ENCODE peak calls at places on chromosomes 7 and 10, in four cellular contexts. G, U, V and O are unnamed samples.

GRCh38 chr10:29240991-29241660 is 47.7 kb upstream of the LYZL1 start:
- DNase-seq in V (no peak), G (peak), U (no peak), O (no peak)

GRCh38 chr7:122132341-122132740 is 11.7 kb downstream of the AASS start:
- DNase-seq in U (no peak), V (no peak), G (no peak), O (peak)

GRCh38 chr10:113693348-113693747 is 13.6 kb downstream of the CASP7 start:
- DNase-seq in V (no peak), U (no peak), G (no peak), O (no peak)

GRCh38 chr10:36494386-36494785 is 631.0 kb upstream of the ANKRD30A start:
- DNase-seq in G (peak), U (no peak), V (no peak), O (peak)

GRCh38 chr7:96346291-96346953 is 24.5 kb upstream of the SLC25A13 start:
- DNase-seq in G (no peak), U (no peak), V (no peak), O (no peak)

GRCh38 chr7:34091330-34091917 is 186.1 kb downstream of the BMPER start:
- DNase-seq in G (no peak), U (no peak), V (no peak), O (peak)

GRCh38 chr7:128404826-128405344 is 4.9 kb downstream of the IMPDH1 start:
- DNase-seq in V (no peak), U (no peak), G (no peak), O (no peak)

GRCh38 chr7:82859106-82859850 is 303.4 kb downstream of the PCLO start:
- DNase-seq in G (no peak), U (no peak), V (no peak), O (peak)

GRCh38 chr7:95723583-95724180 is 48.7 kb upstream of the DYNC1I1 start:
- DNase-seq in V (no peak), G (no peak), U (no peak), O (peak)

GRCh38 chr7:122901250-122901649 is 15.0 kb upstream of the CADPS2 start:
- DNase-seq in U (no peak), G (no peak), V (no peak), O (no peak)

GRCh38 chr10:54133201-54133600 is 667.8 kb downstream of the PCDH15 start:
- DNase-seq in V (no peak), G (no peak), U (no peak), O (no peak)

GRCh38 chr7:158052381-158053095 is 535.1 kb downstream of the PTPRN2 start:
- DNase-seq in V (no peak), U (no peak), G (no peak), O (no peak)

GRCh38 chr10:30639946-30640786 is 10.6 kb upstream of the LYZL2 start:
- DNase-seq in U (no peak), V (no peak), G (no peak), O (peak)

GRCh38 chr10:79927111-79927828 is 21.6 kb downstream of the SFTPD start:
- DNase-seq in U (no peak), V (peak), G (no peak), O (no peak)

GRCh38 chr7:44133295-44133694 is 7.8 kb downstream of the MYL7 start:
- DNase-seq in G (no peak), U (no peak), V (no peak), O (no peak)

GRCh38 chr10:44209806-44210205 is 175.1 kb downstream of the CXCL12 start:
- DNase-seq in V (no peak), G (no peak), U (no peak), O (no peak)

GRCh38 chr7:8120390-8121058 is 141.4 kb downstream of the ICA1 start:
- DNase-seq in G (no peak), U (no peak), V (no peak), O (no peak)

GRCh38 chr10:62652114-62652513 is 152.4 kb upstream of the ADO start:
- DNase-seq in G (no peak), U (no peak), V (no peak), O (no peak)

GRCh38 chr10:114166053-114166452 is 8.0 kb downstream of the CCDC186 start:
- DNase-seq in V (no peak), U (no peak), G (no peak), O (peak)

GRCh38 chr7:106285051-106285800 is 443 bp upstream of the NAMPT start:
- DNase-seq in V (peak), G (peak), U (peak), O (peak)

GRCh38 chr7:158865462-158865922 is 9.1 kb downstream of the DYNC2I1 start:
- DNase-seq in G (no peak), V (no peak), U (no peak), O (no peak)

GRCh38 chr7:80412842-80413241 is 99.0 kb downstream of the GNAT3 start:
- DNase-seq in G (no peak), U (no peak), V (no peak), O (peak)

GRCh38 chr7:132996581-132997242 is 85.2 kb downstream of the CHCHD3 start:
- DNase-seq in U (no peak), V (no peak), G (no peak), O (no peak)

GRCh38 chr10:108411181-108411580 is 1246.7 kb upstream of the SORCS1 start:
- DNase-seq in U (no peak), V (no peak), G (no peak), O (no peak)

GRCh38 chr10:50388181-50388580 is 136.9 kb upstream of the ASAH2 start:
- DNase-seq in U (no peak), V (no peak), G (no peak), O (no peak)

GRCh38 chr7:23462846-23463245 is 7.4 kb downstream of the IGF2BP3 start:
- DNase-seq in V (no peak), G (no peak), U (no peak), O (peak)

DNA sequence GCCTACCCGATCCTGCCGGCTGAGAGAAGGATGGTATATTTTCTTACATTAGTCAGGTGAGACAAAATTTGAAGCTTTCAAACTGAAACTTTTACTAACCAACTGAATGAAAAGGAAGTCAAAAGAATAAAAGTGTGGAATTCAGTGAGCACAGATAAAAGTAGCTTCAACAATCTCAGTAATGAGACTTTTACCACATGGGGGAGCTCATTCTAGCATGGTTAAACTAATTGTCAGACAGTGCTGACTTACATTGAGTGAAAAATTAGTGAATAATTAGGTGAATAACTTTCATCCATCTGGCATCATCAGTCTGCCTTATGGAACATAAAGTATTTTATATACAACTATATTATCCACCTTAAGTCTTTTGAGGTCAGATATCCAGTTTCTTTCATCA is 8.4 kb downstream of the FAM237B start:
- DNase-seq in U (no peak), G (no peak), V (no peak), O (peak)
- TF ChIP-seq CTCF in U (no peak), G (no peak), V (no peak), O (peak)

GRCh38 chr7:51352174-51353145 is 35.9 kb upstream of the COBL start:
- DNase-seq in G (no peak), U (no peak), V (no peak), O (no peak)
- TF ChIP-seq CTCF in G (no peak), U (no peak), V (no peak), O (no peak)

GRCh38 chr7:50982626-50983025 is 199.9 kb upstream of the GRB10 start:
- DNase-seq in V (no peak), G (no peak), U (no peak), O (no peak)
- TF ChIP-seq CTCF in V (no peak), G (no peak), U (no peak), O (no peak)

GRCh38 chr7:13181221-13181620 is 493.8 kb downstream of the ARL4A start:
- DNase-seq in U (no peak), G (no peak), V (no peak), O (peak)

GRCh38 chr7:13179775-13180448 is 492.5 kb downstream of the ARL4A start:
- DNase-seq in V (no peak), G (no peak), U (no peak), O (peak)

GRCh38 chr7:13179011-13179574 is 491.7 kb downstream of the ARL4A start:
- DNase-seq in U (no peak), V (no peak), G (no peak), O (peak)
- TF ChIP-seq CTCF in U (no peak), V (peak), G (no peak), O (peak)

DNA sequence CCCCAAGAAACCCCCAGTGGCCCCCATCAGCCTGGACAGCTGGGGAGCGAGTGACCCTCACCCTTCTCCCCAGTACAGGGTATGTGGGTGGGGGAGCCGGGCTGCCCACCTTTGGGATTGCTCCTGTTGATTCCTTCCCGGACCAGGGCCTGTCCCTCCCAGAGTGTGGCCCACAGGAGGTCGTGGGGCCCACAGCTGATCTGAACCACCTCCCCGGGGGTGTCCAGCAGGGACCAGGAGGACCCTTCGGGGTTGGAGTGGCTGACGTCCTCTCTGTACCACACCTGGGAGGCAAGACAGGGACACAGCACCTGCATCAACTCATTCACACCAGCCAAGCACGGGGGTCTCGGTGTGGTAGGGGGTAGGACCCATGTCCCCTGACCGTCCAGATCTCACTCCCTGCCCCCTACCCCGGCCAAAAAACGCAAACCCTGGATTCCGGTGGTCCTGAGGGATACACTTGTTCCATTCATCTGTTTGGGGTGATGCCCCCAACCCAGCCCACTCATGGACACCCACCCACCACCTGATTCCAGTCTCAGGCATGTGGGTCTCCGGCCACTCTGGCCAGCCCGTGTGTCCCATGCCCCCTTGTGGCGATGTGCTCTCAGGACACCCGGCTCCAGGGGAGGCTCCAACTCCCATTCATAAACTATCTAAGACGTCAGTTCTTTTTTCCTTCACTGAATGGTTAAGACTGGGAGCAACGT is 10.9 kb downstream of the TECPR1 start:
- DNase-seq in U (no peak), V (no peak), G (no peak), O (peak)
- TF ChIP-seq CTCF in U (peak), V (peak), G (no peak), O (peak)

GRCh38 chr7:100428199-100428966 is at the start of gene ZCWPW1:
- DNase-seq in G (peak), U (peak), V (peak), O (peak)
- TF ChIP-seq CTCF in G (peak), U (no peak), V (no peak), O (no peak)

DNA sequence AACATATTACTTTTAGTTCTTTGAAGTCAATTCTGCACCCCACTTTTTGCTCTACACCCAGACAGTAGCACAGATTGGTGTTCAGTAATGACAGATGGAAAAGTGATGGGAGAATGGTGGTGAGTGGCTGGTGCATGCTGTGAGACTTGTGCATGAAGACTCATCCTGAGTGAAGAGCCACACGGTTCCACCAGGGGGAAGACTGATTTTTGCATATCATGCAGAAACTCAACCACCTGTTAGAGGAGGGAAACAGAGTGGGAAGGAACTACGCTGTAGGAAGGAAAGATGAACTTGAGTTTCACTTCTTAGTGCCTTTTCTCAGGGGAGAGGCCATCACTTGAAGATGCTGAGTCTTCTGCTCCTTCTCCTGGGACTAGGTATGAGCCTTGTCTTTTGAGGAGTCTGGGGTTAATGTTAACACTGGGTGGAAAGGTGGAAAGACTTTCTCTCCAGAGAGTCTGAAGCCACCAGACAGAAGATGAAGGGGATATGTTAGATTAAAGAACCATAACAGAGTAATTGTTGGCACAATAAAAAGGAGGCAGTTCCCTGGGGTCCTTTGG is 9.3 kb upstream of the PRSS1 start:
- DNase-seq in V (no peak), U (no peak), G (no peak), O (peak)
- TF ChIP-seq CTCF in V (no peak), U (no peak), G (no peak), O (no peak)